ENCODE peak calls at places on chromosomes 2 and 18, in eight cellular contexts. K is T-helper 17 cell; O is fibroblast of villous mesenchyme; A is EL; Q is lower lobe of right lung; N is astrocyte of the spinal cord; P is DMS79; C is activated T-helper 9 cell treated with anti-CD3 and anti-CD28 coated beads, Interleukin-2, amount 50 U/mL, for 16 hours. Y is an unnamed sample.

GRCh38 chr18:1848716-1849115 is 722.6 kb downstream of the METTL4 start:
- DNase-seq in K (no peak), O (no peak), A (no peak), Q (no peak), N (peak; percentile 7), P (no peak), C (no peak), Y (no peak)

GRCh38 chr2:111054791-111055627 is 65.7 kb upstream of the BCL2L11 start:
- DNase-seq in K (no peak), O (no peak), A (no peak), Q (no peak), N (no peak), P (peak; percentile 87), C (no peak), Y (no peak)

GRCh38 chr2:66048667-66049066 is 386.3 kb upstream of the MEIS1 start:
- DNase-seq in K (no peak), O (no peak), A (no peak), Q (no peak), N (no peak), P (no peak), C (no peak), Y (no peak)

GRCh38 chr2:234770081-234770506 is 181.7 kb upstream of the SH3BP4 start:
- DNase-seq in K (no peak), O (peak; percentile 76), A (no peak), Q (no peak), N (peak; percentile 70), P (peak; percentile 80), C (no peak), Y (no peak)

GRCh38 chr2:70212298-70212948 is 21.6 kb upstream of the C2orf42 start:
- DNase-seq in K (no peak), O (peak; percentile 12), A (no peak), Q (no peak), N (no peak), P (no peak), C (no peak), Y (no peak)

GRCh38 chr2:36578343-36579296 is 19.3 kb downstream of the FEZ2 start:
- DNase-seq in K (no peak), O (no peak), A (no peak), Q (no peak), N (no peak), P (no peak), C (no peak), Y (no peak)

GRCh38 chr2:11430729-11431128 is 35.2 kb downstream of the E2F6 start:
- DNase-seq in K (no peak), O (no peak), A (no peak), Q (no peak), N (no peak), P (peak; percentile 50), C (no peak), Y (no peak)

GRCh38 chr18:54134053-54134452 is 90.4 kb downstream of the MBD2 start:
- DNase-seq in K (no peak), O (no peak), A (peak; percentile 37), Q (no peak), N (no peak), P (no peak), C (no peak), Y (no peak)

GRCh38 chr2:53569957-53570727 is 197.5 kb upstream of the CHAC2 start:
- DNase-seq in K (no peak), O (no peak), A (no peak), Q (no peak), N (no peak), P (no peak), C (no peak), Y (no peak)

GRCh38 chr2:63790913-63791312 is 50.8 kb upstream of the UGP2 start:
- DNase-seq in K (no peak), O (peak; percentile 92), A (peak; percentile 92), Q (no peak), N (peak; percentile 87), P (no peak), C (no peak), Y (no peak)

GRCh38 chr2:16161085-16161565 is 220.8 kb downstream of the MYCN start:
- DNase-seq in K (no peak), O (no peak), A (no peak), Q (no peak), N (no peak), P (no peak), C (no peak), Y (no peak)

GRCh38 chr2:55985406-55985805 is 61.8 kb upstream of the EFEMP1 start:
- DNase-seq in K (no peak), O (peak; percentile 41), A (no peak), Q (no peak), N (no peak), P (no peak), C (no peak), Y (no peak)

GRCh38 chr2:39618236-39618635 is 47.5 kb upstream of the TMEM178A start:
- DNase-seq in K (no peak), O (no peak), A (no peak), Q (no peak), N (no peak), P (no peak), C (no peak), Y (no peak)

GRCh38 chr2:233404227-233404626 is 49.9 kb downstream of the DGKD start:
- DNase-seq in K (peak; percentile 61), O (peak; percentile 66), A (peak; percentile 41), Q (no peak), N (peak; percentile 33), P (no peak), C (peak; percentile 37), Y (no peak)

GRCh38 chr2:210635257-210635656 is 78.9 kb downstream of the CPS1 start:
- DNase-seq in K (no peak), O (no peak), A (no peak), Q (no peak), N (no peak), P (no peak), C (no peak), Y (no peak)

GRCh38 chr2:179132076-179132475 is 82.1 kb upstream of the CCDC141 start:
- DNase-seq in K (no peak), O (no peak), A (no peak), Q (no peak), N (no peak), P (no peak), C (no peak), Y (no peak)

GRCh38 chr2:163247151-163247872 is 408.7 kb upstream of the KCNH7 start:
- DNase-seq in K (no peak), O (no peak), A (no peak), Q (no peak), N (no peak), P (no peak), C (no peak), Y (no peak)

GRCh38 chr2:60957224-60957623 is 60.3 kb upstream of the PEX13 start:
- DNase-seq in K (no peak), O (no peak), A (no peak), Q (no peak), N (no peak), P (no peak), C (no peak), Y (no peak)

GRCh38 chr18:47561316-47561715 is 309.9 kb upstream of the SKOR2 start:
- DNase-seq in K (no peak), O (no peak), A (no peak), Q (no peak), N (no peak), P (no peak), C (no peak), Y (no peak)

GRCh38 chr2:127619901-127620705 is 25.9 kb upstream of the GPR17 start:
- DNase-seq in K (no peak), O (no peak), A (no peak), Q (peak; percentile 28), N (no peak), P (no peak), C (no peak), Y (no peak)

GRCh38 chr18:48330016-48330991 is 78.9 kb downstream of the ZBTB7C start:
- DNase-seq in K (no peak), O (peak; percentile 54), A (peak; percentile 86), Q (no peak), N (peak; percentile 90), P (peak; percentile 92), C (no peak), Y (no peak)

Y was measured in Right ventricle myocardium inferior.